ENCODE peak calls at places on chromosomes 13 and 19, in seven cellular contexts. J, U, A, Z, O, C and W are unnamed samples.

GRCh38 chr13:25973085-25973484 is 78.7 kb downstream of the SHISA2 start:
- DNase-seq in C (no peak), U (no peak), Z (no peak), O (no peak), A (no peak), J (no peak), W (no peak)

GRCh38 chr13:102517959-102518358 is 78.8 kb upstream of the TPP2 start:
- DNase-seq in O (no peak), Z (no peak), J (no peak), C (no peak), A (no peak), U (no peak), W (no peak)

GRCh38 chr19:38649305-38650179 is 2.1 kb downstream of the ACTN4 start:
- DNase-seq in Z (peak), C (no peak), O (peak), J (no peak), U (no peak), A (peak), W (no peak)

GRCh38 chr19:512548-513365 is 5.5 kb downstream of the TPGS1 start:
- DNase-seq in O (no peak), A (no peak), C (no peak), J (no peak), U (no peak), Z (no peak), W (no peak)

GRCh38 chr13:52738719-52739467 is 727 bp downstream of the CNMD start:
- DNase-seq in C (no peak), U (no peak), Z (peak), J (no peak), O (no peak), A (no peak), W (peak)

GRCh38 chr19:3132971-3133792 is 2.7 kb upstream of the GNA15 start:
- DNase-seq in J (peak), O (peak), A (no peak), U (peak), C (peak), Z (peak), W (no peak)

GRCh38 chr13:97631158-97631557 is 197.2 kb downstream of the RAP2A start:
- DNase-seq in U (no peak), J (no peak), C (no peak), A (no peak), O (no peak), Z (no peak), W (no peak)

GRCh38 chr13:77620138-77620537 is 77.3 kb upstream of the SLAIN1 start:
- DNase-seq in O (no peak), C (no peak), A (no peak), Z (no peak), U (no peak), J (no peak), W (no peak)

GRCh38 chr13:36130542-36131214 is 504 bp downstream of the DCLK1 start:
- DNase-seq in J (no peak), C (no peak), A (no peak), O (no peak), Z (no peak), U (no peak), W (peak)

GRCh38 chr19:56153507-56153906 is 12.4 kb downstream of the ZNF444 start:
- DNase-seq in Z (no peak), U (no peak), A (no peak), J (no peak), O (no peak), C (no peak), W (no peak)

GRCh38 chr13:31686660-31687430 is 52.5 kb upstream of the RXFP2 start:
- DNase-seq in U (peak), O (no peak), A (no peak), Z (no peak), C (no peak), J (no peak), W (no peak)

GRCh38 chr13:70249332-70250064 is 141.2 kb upstream of the KLHL1 start:
- DNase-seq in C (no peak), J (peak), Z (no peak), U (peak), A (no peak), O (no peak), W (no peak)

GRCh38 chr19:13208131-13208963 is 58.1 kb downstream of the IER2 start:
- DNase-seq in O (peak), C (no peak), Z (peak), U (peak), A (peak), J (peak), W (peak)

GRCh38 chr19:48878219-48879024 is 6.2 kb downstream of the PPP1R15A start:
- DNase-seq in Z (peak), A (peak), U (peak), O (no peak), C (no peak), J (peak), W (peak)

GRCh38 chr19:11534538-11534937 is 4.1 kb upstream of the CNN1 start:
- DNase-seq in A (no peak), U (no peak), C (no peak), O (no peak), J (no peak), Z (no peak), W (no peak)

GRCh38 chr19:23817519-23817918 is 58.8 kb upstream of the ZNF681 start:
- DNase-seq in A (peak), C (no peak), U (peak), Z (peak), O (no peak), J (peak), W (peak)

GRCh38 chr13:101858869-101859268 is 406.4 kb downstream of the ITGBL1 start:
- DNase-seq in A (no peak), U (no peak), J (no peak), Z (no peak), C (no peak), O (no peak), W (no peak)

GRCh38 chr13:26968431-26969335 is 202.9 kb downstream of the USP12 start:
- DNase-seq in A (peak), C (no peak), U (no peak), J (peak), O (peak), Z (peak), W (no peak)

GRCh38 chr19:1304197-1304924 is 18.7 kb downstream of the EFNA2 start:
- DNase-seq in C (no peak), O (no peak), J (no peak), A (peak), U (no peak), Z (no peak), W (no peak)

GRCh38 chr13:101621099-101621498 is 168.6 kb downstream of the ITGBL1 start:
- DNase-seq in U (no peak), O (no peak), Z (no peak), J (no peak), A (no peak), C (no peak), W (peak)

GRCh38 chr13:46582190-46582589 is 29.2 kb downstream of the LRCH1 start:
- DNase-seq in U (no peak), C (no peak), O (no peak), Z (no peak), A (no peak), J (no peak), W (no peak)

GRCh38 chr19:48554385-48555091 is 2.6 kb downstream of the SULT2B1 start:
- DNase-seq in C (no peak), Z (peak), U (no peak), A (no peak), J (no peak), O (no peak), W (peak)

GRCh38 chr13:52597676-52598075 is 44.6 kb upstream of the HNRNPA1L2 start:
- DNase-seq in J (no peak), U (no peak), A (no peak), Z (no peak), O (no peak), C (no peak), W (no peak)

GRCh38 chr19:58218899-58219298 is 9.8 kb upstream of the ZNF544 start:
- DNase-seq in C (peak), J (no peak), O (no peak), Z (no peak), U (peak), A (no peak), W (no peak)

GRCh38 chr19:2214253-2214652 is 21.9 kb downstream of the PLEKHJ1 start:
- DNase-seq in Z (no peak), U (no peak), C (no peak), O (no peak), J (no peak), A (no peak), W (no peak)

GRCh38 chr19:1106841-1107654 is 3.3 kb downstream of the GPX4 start:
- DNase-seq in C (no peak), A (peak), Z (no peak), U (peak), J (peak), O (no peak), W (peak)

GRCh38 chr19:10086032-10086903 is at the start of gene SHFL:
- DNase-seq in Z (peak), O (peak), U (peak), C (no peak), A (peak), J (peak), W (no peak)

GRCh38 chr13:76677047-76677446 is 209.2 kb downstream of the KCTD12 start:
- DNase-seq in U (peak), A (no peak), C (no peak), J (peak), O (no peak), Z (peak), W (no peak)